ENCODE peak calls at places on chromosome 19, in seven cellular contexts. U is amygdala, B is germinal center, E is NCI-H1092 treated with DMSO at 0.1 percent for 48 hours, D is fibroblast of the conjunctiva, K is MG63, X is iPS DF 6.9. V is an unnamed sample.
A peak's percentile ranks its signal among the peaks of the same experiment; 100 is the strongest.

GRCh38 chr19:17043744-17044143 is 17.1 kb upstream of the CPAMD8 start:
- DNase-seq in U (no peak), B (no peak), E (no peak), D (no peak), K (no peak), X (no peak), V (no peak)

GRCh38 chr19:49436381-49437017 is 4.8 kb downstream of the SLC17A7 start:
- DNase-seq in U (no peak), B (peak; percentile 82), E (no peak), D (no peak), K (no peak), X (peak; percentile 76), V (peak; percentile 14)

GRCh38 chr19:8302357-8302691 is 5.8 kb downstream of the CD320 start:
- DNase-seq in U (no peak), B (no peak), E (no peak), D (no peak), K (no peak), X (no peak), V (no peak)

GRCh38 chr19:53864308-53864836 is 3.3 kb upstream of the MYADM start:
- DNase-seq in U (peak; percentile 41), B (no peak), E (peak; percentile 5), D (no peak), K (no peak), X (no peak), V (peak; percentile 25)

GRCh38 chr19:1379961-1380489 is 3.7 kb upstream of the NDUFS7 start:
- DNase-seq in U (no peak), B (no peak), E (no peak), D (no peak), K (no peak), X (no peak), V (no peak)

GRCh38 chr19:22427587-22428298 is 5.6 kb upstream of the ZNF98 start:
- DNase-seq in U (no peak), B (no peak), E (no peak), D (no peak), K (no peak), X (no peak), V (no peak)

GRCh38 chr19:2016041-2016807 is 710 bp upstream of the BTBD2 start:
- DNase-seq in U (peak; percentile 70), B (peak; percentile 67), E (peak; percentile 51), D (peak; percentile 86), K (peak; percentile 73), X (no peak), V (peak; percentile 57)

GRCh38 chr19:53132231-53132991 is at the start of gene ZNF415:
- DNase-seq in U (peak; percentile 37), B (peak; percentile 78), E (peak; percentile 32), D (peak; percentile 45), K (peak; percentile 17), X (peak; percentile 45), V (peak; percentile 66)

GRCh38 chr19:3129112-3129511 is 6.7 kb upstream of the GNA15 start:
- DNase-seq in U (no peak), B (no peak), E (peak; percentile 37), D (peak; percentile 44), K (no peak), X (no peak), V (no peak)

GRCh38 chr19:11420429-11420893 is 1.3 kb upstream of the RGL3 start:
- DNase-seq in U (no peak), B (no peak), E (no peak), D (no peak), K (no peak), X (no peak), V (no peak)

GRCh38 chr19:50906217-50906616 is 5.0 kb downstream of the KLK4 start:
- DNase-seq in U (no peak), B (peak; percentile 49), E (no peak), D (no peak), K (no peak), X (peak; percentile 35), V (no peak)

GRCh38 chr19:8158411-8159074 is 9.2 kb upstream of the FBN3 start:
- DNase-seq in U (peak; percentile 32), B (peak; percentile 79), E (peak; percentile 85), D (peak; percentile 72), K (peak; percentile 43), X (peak; percentile 79), V (peak; percentile 10)

GRCh38 chr19:44141191-44142013 is at the start of gene ZNF234:
- DNase-seq in U (peak; percentile 80), B (peak; percentile 86), E (peak; percentile 38), D (peak; percentile 46), K (peak; percentile 88), X (peak; percentile 25), V (peak; percentile 85)

GRCh38 chr19:54662730-54663129 is at the start of gene LILRB4:
- DNase-seq in U (no peak), B (no peak), E (no peak), D (no peak), K (no peak), X (no peak), V (no peak)

GRCh38 chr19:5115351-5115750 is 146.4 kb downstream of the KDM4B start:
- DNase-seq in U (no peak), B (no peak), E (no peak), D (no peak), K (no peak), X (no peak), V (no peak)